ENCODE peak calls at places on chromosomes 13 and 19, in nine cellular contexts. C, S, G, F, B, Z, H, L and R are unnamed samples.

GRCh38 chr13:70668293-70668692 is 560.0 kb upstream of the KLHL1 start:
- DNase-seq in C (no peak), S (no peak), G (no peak), F (peak; percentile 92), B (no peak), Z (no peak), H (no peak), L (no peak), R (peak; percentile 50)

GRCh38 chr13:96958286-96958891 is 35.9 kb downstream of the OXGR1 start:
- DNase-seq in C (no peak), S (no peak), G (no peak), F (no peak), B (no peak), Z (no peak), H (no peak), L (peak; percentile 63), R (peak; percentile 85)

GRCh38 chr13:62781866-62782265 is 1366.2 kb upstream of the PCDH20 start:
- DNase-seq in C (no peak), S (no peak), G (no peak), F (no peak), B (no peak), Z (no peak), H (no peak), L (no peak), R (no peak)

GRCh38 chr13:24456396-24456795 is 56.2 kb downstream of the PARP4 start:
- DNase-seq in C (no peak), S (no peak), G (no peak), F (no peak), B (no peak), Z (no peak), H (no peak), L (no peak), R (no peak)

GRCh38 chr13:32443111-32443510 is 15.2 kb upstream of the N4BP2L1 start:
- DNase-seq in C (no peak), S (peak; percentile 19), G (peak; percentile 13), F (no peak), B (peak; percentile 45), Z (no peak), H (no peak), L (peak; percentile 14), R (no peak)

GRCh38 chr19:19591133-19591825 is 27.2 kb downstream of the PBX4 start:
- DNase-seq in C (no peak), S (peak; percentile 80), G (peak; percentile 64), F (peak; percentile 91), B (peak; percentile 53), Z (no peak), H (no peak), L (no peak), R (peak; percentile 15)

GRCh38 chr19:16078311-16078758 is 2.0 kb downstream of the TPM4 start:
- DNase-seq in C (no peak), S (peak; percentile 25), G (no peak), F (peak; percentile 74), B (peak; percentile 32), Z (no peak), H (no peak), L (no peak), R (no peak)

GRCh38 chr19:3968556-3969434 is 2.1 kb downstream of the DAPK3 start:
- DNase-seq in C (no peak), S (no peak), G (no peak), F (peak; percentile 100), B (no peak), Z (no peak), H (peak; percentile 90), L (peak; percentile 77), R (peak; percentile 29)

GRCh38 chr19:681638-682037 is 5.4 kb downstream of the FSTL3 start:
- DNase-seq in C (no peak), S (no peak), G (no peak), F (no peak), B (no peak), Z (no peak), H (no peak), L (no peak), R (no peak)

GRCh38 chr13:111503905-111504695 is 183.7 kb downstream of the TEX29 start:
- DNase-seq in C (no peak), S (no peak), G (no peak), F (no peak), B (no peak), Z (no peak), H (no peak), L (no peak), R (peak; percentile 39)

GRCh38 chr13:110506859-110507566 is 54.5 kb downstream of the RAB20 start:
- DNase-seq in C (no peak), S (no peak), G (no peak), F (no peak), B (no peak), Z (no peak), H (peak; percentile 72), L (peak; percentile 31), R (no peak)

GRCh38 chr19:2552859-2553258 is 76.9 kb downstream of the GADD45B start:
- DNase-seq in C (no peak), S (peak; percentile 67), G (peak; percentile 51), F (no peak), B (peak; percentile 65), Z (peak; percentile 27), H (no peak), L (no peak), R (no peak)

GRCh38 chr19:40802300-40803169 is 3.5 kb downstream of the EGLN2 start:
- DNase-seq in C (no peak), S (no peak), G (no peak), F (no peak), B (peak; percentile 50), Z (no peak), H (peak; percentile 88), L (no peak), R (no peak)

GRCh38 chr19:33290082-33290815 is 12.1 kb downstream of the CEBPA start:
- DNase-seq in C (no peak), S (no peak), G (no peak), F (no peak), B (no peak), Z (no peak), H (peak; percentile 28), L (no peak), R (no peak)

GRCh38 chr19:42066075-42066754 is 3.8 kb downstream of the GRIK5 start:
- DNase-seq in C (no peak), S (no peak), G (no peak), F (no peak), B (no peak), Z (no peak), H (no peak), L (peak; percentile 45), R (peak; percentile 87)

GRCh38 chr19:47093841-47094240 is 19.7 kb downstream of the ZC3H4 start:
- DNase-seq in C (no peak), S (peak; percentile 41), G (no peak), F (no peak), B (peak; percentile 70), Z (no peak), H (peak; percentile 67), L (no peak), R (no peak)

GRCh38 chr13:31056650-31057275 is 104.9 kb downstream of the HSPH1 start:
- DNase-seq in C (no peak), S (no peak), G (no peak), F (no peak), B (no peak), Z (no peak), H (no peak), L (no peak), R (no peak)

GRCh38 chr13:78867655-78868054 is 208.7 kb upstream of the OBI1 start:
- DNase-seq in C (no peak), S (no peak), G (no peak), F (no peak), B (no peak), Z (no peak), H (no peak), L (no peak), R (no peak)

GRCh38 chr13:27679396-27679795 is 57.7 kb downstream of the POLR1D start:
- DNase-seq in C (no peak), S (no peak), G (no peak), F (no peak), B (no peak), Z (no peak), H (no peak), L (no peak), R (no peak)

GRCh38 chr19:42092350-42092749 is 16.4 kb downstream of the ZNF574 start:
- DNase-seq in C (no peak), S (peak; percentile 42), G (no peak), F (no peak), B (no peak), Z (no peak), H (no peak), L (peak; percentile 36), R (peak; percentile 51)

GRCh38 chr19:58396691-58397532 is 1.5 kb downstream of the RNF225 start:
- DNase-seq in C (no peak), S (no peak), G (no peak), F (no peak), B (no peak), Z (no peak), H (no peak), L (no peak), R (no peak)

GRCh38 chr13:111584101-111584500 is 263.7 kb downstream of the TEX29 start:
- DNase-seq in C (no peak), S (no peak), G (no peak), F (no peak), B (no peak), Z (no peak), H (no peak), L (no peak), R (no peak)

GRCh38 chr13:29497137-29497654 is 98.3 kb downstream of the SLC7A1 start:
- DNase-seq in C (no peak), S (no peak), G (no peak), F (peak; percentile 70), B (no peak), Z (no peak), H (peak; percentile 77), L (no peak), R (no peak)

GRCh38 chr19:8631425-8631819 is 989 bp downstream of the NFILZ start:
- DNase-seq in C (no peak), S (no peak), G (no peak), F (no peak), B (no peak), Z (no peak), H (peak; percentile 54), L (no peak), R (no peak)

GRCh38 chr13:111546921-111547675 is 226.7 kb downstream of the TEX29 start:
- DNase-seq in C (no peak), S (no peak), G (no peak), F (peak; percentile 27), B (no peak), Z (no peak), H (no peak), L (no peak), R (no peak)

GRCh38 chr13:73913043-73913740 is 221.0 kb downstream of the KLF12 start:
- DNase-seq in C (no peak), S (no peak), G (no peak), F (peak; percentile 68), B (no peak), Z (no peak), H (no peak), L (no peak), R (no peak)

GRCh38 chr19:13275016-13275722 is 125.0 kb downstream of the IER2 start:
- DNase-seq in C (no peak), S (peak; percentile 17), G (no peak), F (no peak), B (no peak), Z (no peak), H (no peak), L (no peak), R (no peak)

GRCh38 chr13:97506511-97506910 is 72.5 kb downstream of the RAP2A start:
- DNase-seq in C (no peak), S (no peak), G (no peak), F (no peak), B (no peak), Z (no peak), H (no peak), L (no peak), R (no peak)

GRCh38 chr13:99528547-99528946 is 27.3 kb downstream of the TM9SF2 start:
- DNase-seq in C (no peak), S (no peak), G (no peak), F (no peak), B (no peak), Z (no peak), H (no peak), L (peak; percentile 10), R (peak; percentile 84)

GRCh38 chr19:2266183-2266993 is 10.2 kb upstream of the JSRP1 start:
- DNase-seq in C (no peak), S (no peak), G (no peak), F (no peak), B (peak; percentile 91), Z (peak; percentile 58), H (peak; percentile 89), L (no peak), R (no peak)